ENCODE peak calls at places on chromosomes 16 and 17, in eight cellular contexts. One of them, this sample, is unnamed.

GRCh38 chr17:81980752-81981239 is 3.4 kb downstream of the ASPSCR1 start:
- DNase-seq in neural progenitor cell: no peak
- DNase-seq in thoracic aorta: no peak
- DNase-seq in cardiac fibroblast: no peak
- DNase-seq in A549: no peak
- DNase-seq in tibial nerve: no peak
- DNase-seq in fibroblast of lung: no peak
- DNase-seq in CD8-positive, alpha-beta T cell: no peak
- DNase-seq in this sample: no peak

GRCh38 chr16:19419691-19420060 is 2.0 kb downstream of the TMC5 start:
- DNase-seq in neural progenitor cell: no peak
- DNase-seq in thoracic aorta: no peak
- DNase-seq in cardiac fibroblast: no peak
- DNase-seq in A549: peak
- DNase-seq in tibial nerve: no peak
- DNase-seq in fibroblast of lung: peak
- DNase-seq in CD8-positive, alpha-beta T cell: no peak
- DNase-seq in this sample: no peak

GRCh38 chr16:84600343-84601229 is 17.3 kb downstream of the COTL1 start:
- DNase-seq in neural progenitor cell: no peak
- DNase-seq in thoracic aorta: no peak
- DNase-seq in cardiac fibroblast: no peak
- DNase-seq in A549: no peak
- DNase-seq in tibial nerve: no peak
- DNase-seq in fibroblast of lung: peak
- DNase-seq in CD8-positive, alpha-beta T cell: no peak
- DNase-seq in this sample: no peak

GRCh38 chr17:72432143-72432604 is 311.4 kb downstream of the SOX9 start:
- DNase-seq in neural progenitor cell: no peak
- DNase-seq in thoracic aorta: no peak
- DNase-seq in cardiac fibroblast: no peak
- DNase-seq in A549: no peak
- DNase-seq in tibial nerve: no peak
- DNase-seq in fibroblast of lung: peak
- DNase-seq in CD8-positive, alpha-beta T cell: no peak
- DNase-seq in this sample: no peak

GRCh38 chr17:57724038-57724728 is 20.9 kb downstream of the CCDC182 start:
- DNase-seq in neural progenitor cell: no peak
- DNase-seq in thoracic aorta: no peak
- DNase-seq in cardiac fibroblast: no peak
- DNase-seq in A549: no peak
- DNase-seq in tibial nerve: no peak
- DNase-seq in fibroblast of lung: no peak
- DNase-seq in CD8-positive, alpha-beta T cell: no peak
- DNase-seq in this sample: no peak

GRCh38 chr16:78950768-78951167 is 649.8 kb downstream of the MAF start:
- DNase-seq in neural progenitor cell: no peak
- DNase-seq in thoracic aorta: no peak
- DNase-seq in cardiac fibroblast: no peak
- DNase-seq in A549: no peak
- DNase-seq in tibial nerve: no peak
- DNase-seq in fibroblast of lung: no peak
- DNase-seq in CD8-positive, alpha-beta T cell: no peak
- DNase-seq in this sample: no peak

GRCh38 chr17:8754890-8755289 is 3.5 kb downstream of the SPDYE4 start:
- DNase-seq in neural progenitor cell: no peak
- DNase-seq in thoracic aorta: no peak
- DNase-seq in cardiac fibroblast: no peak
- DNase-seq in A549: no peak
- DNase-seq in tibial nerve: no peak
- DNase-seq in fibroblast of lung: no peak
- DNase-seq in CD8-positive, alpha-beta T cell: no peak
- DNase-seq in this sample: no peak

GRCh38 chr16:19563377-19563776 is 7.9 kb downstream of the VPS35L start:
- DNase-seq in neural progenitor cell: no peak
- DNase-seq in thoracic aorta: no peak
- DNase-seq in cardiac fibroblast: no peak
- DNase-seq in A549: peak
- DNase-seq in tibial nerve: no peak
- DNase-seq in fibroblast of lung: no peak
- DNase-seq in CD8-positive, alpha-beta T cell: no peak
- DNase-seq in this sample: no peak

GRCh38 chr16:54462151-54462651 is 175.6 kb upstream of the IRX3 start:
- DNase-seq in neural progenitor cell: no peak
- DNase-seq in thoracic aorta: no peak
- DNase-seq in cardiac fibroblast: peak
- DNase-seq in A549: no peak
- DNase-seq in tibial nerve: no peak
- DNase-seq in fibroblast of lung: no peak
- DNase-seq in CD8-positive, alpha-beta T cell: no peak
- DNase-seq in this sample: no peak

GRCh38 chr16:23362460-23363317 is 60.6 kb downstream of the SCNN1B start:
- DNase-seq in neural progenitor cell: no peak
- DNase-seq in thoracic aorta: no peak
- DNase-seq in cardiac fibroblast: no peak
- DNase-seq in A549: peak
- DNase-seq in tibial nerve: peak
- DNase-seq in fibroblast of lung: no peak
- DNase-seq in CD8-positive, alpha-beta T cell: no peak
- DNase-seq in this sample: no peak

GRCh38 chr17:6455321-6455705 is 11.1 kb downstream of the PIMREG start:
- DNase-seq in neural progenitor cell: peak
- DNase-seq in thoracic aorta: no peak
- DNase-seq in cardiac fibroblast: peak
- DNase-seq in A549: no peak
- DNase-seq in tibial nerve: no peak
- DNase-seq in fibroblast of lung: peak
- DNase-seq in CD8-positive, alpha-beta T cell: peak
- DNase-seq in this sample: no peak

GRCh38 chr16:10265770-10266615 is 83.8 kb upstream of the GRIN2A start:
- DNase-seq in neural progenitor cell: no peak
- DNase-seq in thoracic aorta: no peak
- DNase-seq in cardiac fibroblast: no peak
- DNase-seq in A549: no peak
- DNase-seq in tibial nerve: no peak
- DNase-seq in fibroblast of lung: no peak
- DNase-seq in CD8-positive, alpha-beta T cell: no peak
- DNase-seq in this sample: no peak

GRCh38 chr16:10266809-10267208 is 84.6 kb upstream of the GRIN2A start:
- DNase-seq in neural progenitor cell: no peak
- DNase-seq in thoracic aorta: no peak
- DNase-seq in cardiac fibroblast: no peak
- DNase-seq in A549: no peak
- DNase-seq in tibial nerve: no peak
- DNase-seq in fibroblast of lung: no peak
- DNase-seq in CD8-positive, alpha-beta T cell: no peak
- DNase-seq in this sample: no peak

DNA sequence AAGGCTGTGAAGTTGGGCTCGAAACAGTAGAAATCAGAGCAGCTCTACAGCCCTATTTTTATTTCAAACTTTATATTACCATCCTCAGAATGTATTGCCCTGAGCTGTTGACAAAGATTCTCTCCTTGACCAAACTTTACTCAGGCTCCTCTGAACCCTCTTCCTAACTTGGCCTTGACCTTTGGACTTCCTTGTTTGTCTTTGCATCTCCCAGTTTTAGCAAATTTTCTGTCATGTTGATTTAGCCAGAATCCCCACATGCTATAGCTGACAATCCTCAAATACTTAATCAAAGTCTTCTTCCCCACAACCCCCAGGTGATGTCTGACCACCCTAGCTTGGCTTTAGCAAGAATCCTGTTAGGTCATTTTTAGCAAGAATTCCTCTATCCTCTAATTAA is 87.4 kb upstream of the GRIN2A start:
- DNase-seq in neural progenitor cell: no peak
- DNase-seq in thoracic aorta: no peak
- DNase-seq in cardiac fibroblast: no peak
- DNase-seq in A549: no peak
- DNase-seq in tibial nerve: no peak
- DNase-seq in fibroblast of lung: no peak
- DNase-seq in CD8-positive, alpha-beta T cell: no peak
- DNase-seq in this sample: no peak
- H3K4me3 ChIP-seq in neural progenitor cell: no peak
- H3K4me3 ChIP-seq in thoracic aorta: no peak
- H3K4me3 ChIP-seq in cardiac fibroblast: no peak
- H3K4me3 ChIP-seq in A549: no peak
- H3K4me3 ChIP-seq in tibial nerve: no peak
- H3K4me3 ChIP-seq in fibroblast of lung: no peak
- H3K4me3 ChIP-seq in CD8-positive, alpha-beta T cell: no peak
- H3K4me3 ChIP-seq in this sample: no peak

DNA sequence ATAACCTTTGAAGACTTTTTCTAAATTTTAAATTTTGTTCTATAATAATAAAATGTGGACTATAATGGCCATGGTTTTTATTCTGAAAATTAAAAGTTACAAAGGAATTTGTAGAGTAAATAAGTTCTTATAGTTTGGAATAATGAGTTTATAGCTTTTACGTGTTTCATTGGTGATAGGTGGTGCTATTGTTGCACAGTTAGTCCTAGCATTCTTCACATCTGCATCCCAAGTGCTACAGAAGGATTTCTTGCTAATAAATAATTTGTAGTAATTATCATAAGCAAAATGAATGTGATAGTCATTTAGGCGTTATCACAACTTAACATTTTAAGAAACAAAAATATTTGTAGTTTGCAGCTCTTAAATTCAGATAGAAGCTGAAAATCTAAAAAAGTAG is 67.9 kb downstream of the BCAS3 start:
- DNase-seq in neural progenitor cell: no peak
- DNase-seq in thoracic aorta: no peak
- DNase-seq in cardiac fibroblast: peak
- DNase-seq in A549: peak
- DNase-seq in tibial nerve: no peak
- DNase-seq in fibroblast of lung: peak
- DNase-seq in CD8-positive, alpha-beta T cell: no peak
- DNase-seq in this sample: no peak
- TF ChIP-seq CTCF in neural progenitor cell: peak
- TF ChIP-seq CTCF in thoracic aorta: no peak
- TF ChIP-seq CTCF in cardiac fibroblast: no peak
- TF ChIP-seq CTCF in A549: peak
- TF ChIP-seq CTCF in tibial nerve: no peak
- TF ChIP-seq CTCF in fibroblast of lung: peak
- TF ChIP-seq CTCF in CD8-positive, alpha-beta T cell: no peak
- TF ChIP-seq CTCF in this sample: peak

DNA sequence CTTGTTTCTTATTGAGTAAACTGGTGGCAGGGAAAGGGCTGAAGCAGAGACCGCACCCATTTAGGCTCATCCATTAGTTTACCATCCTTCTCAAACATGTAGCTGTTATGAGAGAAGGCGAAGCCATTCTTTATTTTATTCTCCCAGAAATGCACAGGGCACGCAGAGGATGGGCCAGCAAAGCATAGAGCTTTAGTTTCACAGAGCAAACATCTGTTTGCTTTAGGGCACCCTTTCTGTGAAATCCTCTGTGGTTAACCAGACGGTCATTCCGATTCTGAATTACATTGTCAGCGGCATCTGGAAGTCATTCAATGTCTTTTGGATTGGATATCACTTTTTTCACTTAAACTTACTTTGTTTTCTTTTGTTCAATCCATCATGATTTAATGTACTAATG is 96.0 kb downstream of the TOX3 start:
- DNase-seq in neural progenitor cell: no peak
- DNase-seq in thoracic aorta: no peak
- DNase-seq in cardiac fibroblast: no peak
- DNase-seq in A549: no peak
- DNase-seq in tibial nerve: no peak
- DNase-seq in fibroblast of lung: no peak
- DNase-seq in CD8-positive, alpha-beta T cell: no peak
- DNase-seq in this sample: no peak
- H3K4me3 ChIP-seq in neural progenitor cell: no peak
- H3K4me3 ChIP-seq in thoracic aorta: no peak
- H3K4me3 ChIP-seq in cardiac fibroblast: no peak
- H3K4me3 ChIP-seq in A549: no peak
- H3K4me3 ChIP-seq in tibial nerve: no peak
- H3K4me3 ChIP-seq in fibroblast of lung: no peak
- H3K4me3 ChIP-seq in CD8-positive, alpha-beta T cell: no peak
- H3K4me3 ChIP-seq in this sample: no peak

GRCh38 chr16:50467559-50467942 is 80.6 kb upstream of the NKD1 start:
- DNase-seq in neural progenitor cell: no peak
- DNase-seq in thoracic aorta: no peak
- DNase-seq in cardiac fibroblast: no peak
- DNase-seq in A549: no peak
- DNase-seq in tibial nerve: no peak
- DNase-seq in fibroblast of lung: no peak
- DNase-seq in CD8-positive, alpha-beta T cell: no peak
- DNase-seq in this sample: no peak

GRCh38 chr16:50463581-50464324 is 84.4 kb upstream of the NKD1 start:
- DNase-seq in neural progenitor cell: no peak
- DNase-seq in thoracic aorta: no peak
- DNase-seq in cardiac fibroblast: no peak
- DNase-seq in A549: no peak
- DNase-seq in tibial nerve: no peak
- DNase-seq in fibroblast of lung: no peak
- DNase-seq in CD8-positive, alpha-beta T cell: no peak
- DNase-seq in this sample: no peak

GRCh38 chr16:50466170-50466569 is 82.0 kb upstream of the NKD1 start:
- DNase-seq in neural progenitor cell: no peak
- DNase-seq in thoracic aorta: no peak
- DNase-seq in cardiac fibroblast: no peak
- DNase-seq in A549: no peak
- DNase-seq in tibial nerve: no peak
- DNase-seq in fibroblast of lung: no peak
- DNase-seq in CD8-positive, alpha-beta T cell: no peak
- DNase-seq in this sample: no peak

GRCh38 chr16:50462793-50463507 is 85.2 kb upstream of the NKD1 start:
- DNase-seq in neural progenitor cell: peak
- DNase-seq in thoracic aorta: no peak
- DNase-seq in cardiac fibroblast: no peak
- DNase-seq in A549: no peak
- DNase-seq in tibial nerve: no peak
- DNase-seq in fibroblast of lung: no peak
- DNase-seq in CD8-positive, alpha-beta T cell: no peak
- DNase-seq in this sample: no peak

DNA sequence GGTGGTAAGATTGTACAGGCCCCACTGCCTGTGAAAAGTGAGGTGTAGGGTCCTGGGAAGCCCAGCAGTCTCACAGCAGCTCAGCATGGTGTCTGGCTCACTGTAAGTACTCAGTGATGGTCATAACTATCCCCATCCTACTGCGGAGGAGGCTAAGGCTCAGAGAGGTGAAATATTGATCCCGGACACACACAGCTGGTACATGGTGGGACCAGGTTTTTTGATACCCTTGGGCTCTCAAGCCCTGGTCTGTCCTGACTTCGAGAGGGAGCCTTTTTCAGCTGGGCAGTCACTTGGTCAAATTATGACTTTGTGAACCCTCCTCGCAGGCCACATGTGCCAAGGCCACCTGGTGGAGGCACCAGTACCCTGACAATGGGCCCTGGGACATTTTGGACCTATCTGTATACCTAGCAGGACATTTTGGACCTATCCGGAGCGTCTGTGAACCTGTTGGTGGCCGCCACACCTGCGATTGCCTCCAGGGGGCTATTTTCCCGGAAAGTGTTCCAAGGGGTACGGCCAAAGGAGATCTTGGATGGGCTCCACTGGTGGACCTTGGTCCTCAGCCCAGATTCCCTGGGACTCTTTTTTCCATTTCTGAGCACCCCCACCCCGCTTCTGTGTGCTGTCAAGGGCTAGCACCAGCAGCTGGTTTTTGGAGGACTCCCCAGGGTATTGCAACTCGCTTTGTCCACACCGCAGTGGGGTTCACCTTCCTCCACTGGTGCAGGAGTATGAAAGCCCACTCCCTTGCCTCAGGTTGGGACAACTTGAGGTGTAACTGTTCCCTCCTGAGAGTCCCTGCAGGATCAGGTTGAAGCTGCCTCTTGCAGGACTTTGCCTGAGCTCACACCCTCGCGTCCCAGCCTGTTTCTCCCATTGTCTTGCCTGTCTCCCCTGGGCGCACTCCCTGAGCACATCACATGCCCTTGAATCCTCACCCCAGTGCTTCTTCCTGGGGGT is 83.6 kb upstream of the NKD1 start:
- DNase-seq in neural progenitor cell: no peak
- DNase-seq in thoracic aorta: no peak
- DNase-seq in cardiac fibroblast: no peak
- DNase-seq in A549: no peak
- DNase-seq in tibial nerve: no peak
- DNase-seq in fibroblast of lung: no peak
- DNase-seq in CD8-positive, alpha-beta T cell: no peak
- DNase-seq in this sample: no peak
- TF ChIP-seq CTCF in neural progenitor cell: peak
- TF ChIP-seq CTCF in thoracic aorta: peak
- TF ChIP-seq CTCF in cardiac fibroblast: peak
- TF ChIP-seq CTCF in A549: no peak
- TF ChIP-seq CTCF in tibial nerve: no peak
- TF ChIP-seq CTCF in fibroblast of lung: no peak
- TF ChIP-seq CTCF in CD8-positive, alpha-beta T cell: no peak
- TF ChIP-seq CTCF in this sample: peak